ENCODE peak calls at places on chromosomes 11 and 22, in six cellular contexts. M is heart left ventricle, B is ELR, W is body of pancreas, L is Calu3, S is NCI-H526 treated with DMSO at 0.1 percent for 48 hours. O is an unnamed sample.

GRCh38 chr22:26484360-26484706 is 656 bp downstream of the SRRD start:
- DNase-seq in W (no peak), B (peak; percentile 62), L (no peak), M (no peak), S (no peak), O (no peak)

GRCh38 chr11:762421-763072 is 14.7 kb downstream of the GATD1 start:
- DNase-seq in B (peak; percentile 94), W (peak; percentile 35), S (no peak), L (peak; percentile 77), M (peak; percentile 17), O (peak; percentile 56)

GRCh38 chr11:117919326-117920275 is 9.6 kb downstream of the TMPRSS13 start:
- DNase-seq in M (no peak), B (no peak), S (no peak), L (no peak), W (no peak), O (no peak)

GRCh38 chr11:100680070-100680469 is 7.0 kb upstream of the ARHGAP42 start:
- DNase-seq in M (no peak), B (no peak), L (no peak), W (no peak), S (no peak), O (no peak)

GRCh38 chr11:95904009-95904650 is 19.8 kb downstream of the MTMR2 start:
- DNase-seq in L (no peak), B (no peak), S (peak; percentile 66), W (no peak), M (no peak), O (no peak)

GRCh38 chr11:68969386-68969785 is 11.4 kb downstream of the MRGPRD start:
- DNase-seq in M (no peak), S (no peak), B (no peak), W (no peak), L (no peak), O (no peak)

GRCh38 chr11:122102426-122102825 is 13.6 kb downstream of the BLID start:
- DNase-seq in W (no peak), S (no peak), M (no peak), L (no peak), B (peak; percentile 71), O (no peak)

GRCh38 chr11:131723088-131723487 is 352.7 kb downstream of the NTM start:
- DNase-seq in L (no peak), B (no peak), W (no peak), S (no peak), M (no peak), O (no peak)

GRCh38 chr22:18024276-18024939 is at the start of gene MICAL3:
- DNase-seq in M (peak; percentile 68), L (peak; percentile 83), W (peak; percentile 79), B (peak; percentile 80), S (peak; percentile 37), O (peak; percentile 37)

GRCh38 chr11:111737877-111738205 is 28.3 kb downstream of the PPP2R1B start:
- DNase-seq in M (no peak), W (no peak), L (no peak), S (no peak), B (no peak), O (no peak)

GRCh38 chr11:70573701-70574151 is 175.4 kb downstream of the CTTN start:
- DNase-seq in L (no peak), S (no peak), B (no peak), W (no peak), M (no peak), O (no peak)

GRCh38 chr11:122852071-122852831 is 14.0 kb downstream of the CRTAM start:
- DNase-seq in L (no peak), W (no peak), S (no peak), B (peak; percentile 61), M (no peak), O (no peak)

GRCh38 chr11:125338886-125339811 is 156.9 kb downstream of the FEZ1 start:
- DNase-seq in W (no peak), B (peak; percentile 22), M (peak; percentile 61), L (no peak), S (no peak), O (no peak)

GRCh38 chr11:32658639-32659406 is 75.2 kb downstream of the EIF3M start:
- DNase-seq in W (no peak), L (no peak), B (peak; percentile 90), S (no peak), M (no peak), O (no peak)

GRCh38 chr22:30649430-30650007 is 13.9 kb downstream of the SLC35E4 start:
- DNase-seq in W (peak; percentile 18), S (no peak), L (peak; percentile 89), B (peak; percentile 95), M (peak; percentile 26), O (peak; percentile 45)

GRCh38 chr11:66008468-66009101 is 3.2 kb upstream of the CST6 start:
- DNase-seq in M (no peak), L (no peak), S (no peak), W (no peak), B (no peak), O (no peak)

GRCh38 chr22:33400891-33401290 is 342.7 kb upstream of the SYN3 start:
- DNase-seq in W (no peak), L (no peak), B (no peak), M (no peak), S (no peak), O (no peak)

GRCh38 chr11:129280027-129280811 is 88.1 kb upstream of the ARHGAP32 start:
- DNase-seq in B (peak; percentile 69), W (no peak), M (no peak), S (peak; percentile 88), L (no peak), O (no peak)

GRCh38 chr22:42001706-42002105 is 3.1 kb downstream of the WBP2NL start:
- DNase-seq in S (no peak), W (no peak), M (no peak), L (no peak), B (no peak), O (no peak)

GRCh38 chr11:17838102-17838501 is 103.5 kb downstream of the KCNC1 start:
- DNase-seq in W (no peak), S (no peak), L (no peak), M (no peak), B (no peak), O (no peak)

GRCh38 chr11:12502041-12502440 is 124.7 kb downstream of the PARVA start:
- DNase-seq in L (no peak), S (no peak), M (no peak), B (peak; percentile 30), W (no peak), O (no peak)

GRCh38 chr22:42388130-42388797 is 43.9 kb downstream of the NFAM1 start:
- DNase-seq in L (no peak), B (peak; percentile 24), S (peak; percentile 69), W (peak; percentile 60), M (no peak), O (no peak)

GRCh38 chr11:76861490-76861953 is 804 bp downstream of the ACER3 start:
- DNase-seq in M (no peak), L (no peak), W (no peak), B (no peak), S (no peak), O (no peak)

GRCh38 chr22:38298312-38299000 is 18.8 kb downstream of the CSNK1E start:
- DNase-seq in S (no peak), M (no peak), B (peak; percentile 100), W (no peak), L (peak; percentile 34), O (no peak)

GRCh38 chr11:110972640-110973039 is 260.4 kb upstream of the ARHGAP20 start:
- DNase-seq in L (no peak), S (no peak), W (no peak), B (peak; percentile 19), M (no peak), O (no peak)

GRCh38 chr11:2310073-2310785 is 8.4 kb downstream of the TSPAN32 start:
- DNase-seq in S (no peak), M (no peak), W (no peak), L (no peak), B (no peak), O (no peak)

GRCh38 chr22:20625270-20625669 is 117.9 kb downstream of the MED15 start:
- DNase-seq in L (no peak), B (no peak), M (no peak), W (no peak), S (no peak), O (no peak)

GRCh38 chr22:21567456-21568206 is at the start of gene UBE2L3:
- DNase-seq in B (peak; percentile 86), M (peak; percentile 88), W (peak; percentile 87), L (peak; percentile 90), S (no peak), O (peak; percentile 82)

GRCh38 chr22:50713571-50714056 is 24.4 kb upstream of the ACR start:
- DNase-seq in W (peak; percentile 39), S (no peak), L (no peak), M (no peak), B (no peak), O (no peak)

GRCh38 chr22:39664485-39665200 is 94.1 kb downstream of the CACNA1I start:
- DNase-seq in B (no peak), L (no peak), M (no peak), W (peak; percentile 40), S (no peak), O (no peak)

GRCh38 chr11:74195828-74196227 is 24.7 kb downstream of the PPME1 start:
- DNase-seq in L (no peak), S (no peak), B (peak; percentile 49), M (no peak), W (no peak), O (no peak)

GRCh38 chr11:26947379-26947844 is 46.5 kb upstream of the FIBIN start:
- DNase-seq in M (peak; percentile 45), L (no peak), S (no peak), B (peak; percentile 89), W (no peak), O (peak; percentile 50)

GRCh38 chr11:125460275-125460674 is 35.8 kb downstream of the FEZ1 start:
- DNase-seq in L (no peak), S (no peak), B (no peak), W (no peak), M (no peak), O (no peak)

GRCh38 chr22:49734390-49734789 is 93.3 kb downstream of the BRD1 start:
- DNase-seq in S (no peak), W (no peak), B (no peak), M (no peak), L (no peak), O (no peak)

GRCh38 chr11:68839953-68840641 is 1.6 kb downstream of the CPT1A start:
- DNase-seq in M (no peak), B (peak; percentile 54), L (no peak), S (peak; percentile 72), W (peak; percentile 40), O (no peak)

GRCh38 chr11:113168358-113168757 is 146.0 kb upstream of the TTC12 start:
- DNase-seq in S (no peak), W (no peak), L (no peak), B (no peak), M (no peak), O (no peak)

GRCh38 chr22:19941365-19942070 is at the start of the genes COMT and TXNRD2:
- DNase-seq in M (peak; percentile 77), S (peak; percentile 5), L (peak; percentile 78), W (peak; percentile 75), B (peak; percentile 83), O (peak; percentile 67)